ENCODE peak calls at places on chromosomes 2 and 18, in four cellular contexts. S is GM12865, Q is osteocyte, F is lower leg skin. L is an unnamed sample.

GRCh38 chr2:79855264-79856006 is 342.6 kb downstream of the CTNNA2 start:
- DNase-seq in S (no peak), F (no peak), Q (no peak), L (no peak)

GRCh38 chr2:132547089-132547687 is 122.8 kb downstream of the LYPD1 start:
- DNase-seq in Q (no peak), S (peak; percentile 75), F (peak; percentile 90), L (peak; percentile 68)

GRCh38 chr18:59298871-59299270 is 19.6 kb downstream of the CPLX4 start:
- DNase-seq in F (no peak), Q (no peak), S (no peak), L (no peak)

GRCh38 chr2:231709636-231709980 is 1.3 kb downstream of the PTMA start:
- DNase-seq in F (peak; percentile 93), S (peak; percentile 52), Q (no peak), L (peak; percentile 84)

GRCh38 chr2:201807452-201807980 is 1.2 kb downstream of the CDK15 start:
- DNase-seq in S (no peak), Q (no peak), F (no peak), L (no peak)

GRCh38 chr2:217709496-217710217 is 293.1 kb downstream of the TNS1 start:
- DNase-seq in S (no peak), F (no peak), Q (no peak), L (no peak)

GRCh38 chr2:12715878-12716249 is 872 bp upstream of the TRIB2 start:
- DNase-seq in S (peak; percentile 82), F (peak; percentile 93), Q (peak; percentile 89), L (peak; percentile 79)

GRCh38 chr2:221608442-221608841 is 36.3 kb upstream of the EPHA4 start:
- DNase-seq in F (no peak), Q (no peak), S (no peak), L (no peak)

GRCh38 chr2:44134848-44135247 is 33.8 kb upstream of the PPM1B start:
- DNase-seq in F (no peak), Q (no peak), S (no peak), L (no peak)

GRCh38 chr2:119692310-119692709 is 13.3 kb downstream of the TMEM177 start:
- DNase-seq in S (no peak), Q (no peak), F (no peak), L (no peak)

GRCh38 chr2:218400167-218400929 is 680 bp downstream of the CTDSP1 start:
- DNase-seq in Q (no peak), S (no peak), F (peak; percentile 90), L (no peak)

GRCh38 chr2:128421861-128422311 is 103.2 kb upstream of the HS6ST1 start:
- DNase-seq in S (no peak), Q (peak; percentile 70), F (peak; percentile 82), L (peak; percentile 68)

GRCh38 chr2:25566694-25567093 is 106.7 kb downstream of the DTNB start:
- DNase-seq in F (no peak), S (peak; percentile 91), Q (no peak), L (no peak)

GRCh38 chr2:224951723-224952481 is 90.4 kb downstream of the DOCK10 start:
- DNase-seq in Q (no peak), S (peak; percentile 35), F (no peak), L (no peak)

GRCh38 chr2:188279093-188279445 is 12.6 kb upstream of the GULP1 start:
- DNase-seq in S (no peak), Q (no peak), F (no peak), L (no peak)

GRCh38 chr2:19035238-19035637 is 323.2 kb downstream of the OSR1 start:
- DNase-seq in S (no peak), F (no peak), Q (no peak), L (no peak)

GRCh38 chr2:16650287-16651249 is 15.1 kb downstream of the CYRIA start:
- DNase-seq in S (no peak), Q (no peak), F (peak; percentile 82), L (no peak)

GRCh38 chr2:64273524-64274398 is 129.5 kb upstream of the PELI1 start:
- DNase-seq in F (peak; percentile 90), S (no peak), Q (no peak), L (no peak)

GRCh38 chr2:150639917-150640538 is 152.6 kb upstream of the RND3 start:
- DNase-seq in Q (no peak), F (no peak), S (no peak), L (no peak)

GRCh38 chr2:120225549-120226065 is 2.4 kb upstream of the TMEM185B start:
- DNase-seq in Q (no peak), F (no peak), S (no peak), L (no peak)

GRCh38 chr2:68807821-68808266 is 63.4 kb downstream of the BMP10 start:
- DNase-seq in F (peak; percentile 91), S (no peak), Q (no peak), L (no peak)

GRCh38 chr2:189013047-189013446 is 38.9 kb downstream of the COL3A1 start:
- DNase-seq in Q (no peak), F (no peak), S (no peak), L (no peak)

GRCh38 chr2:240624950-240625621 is at the start of gene GPR35:
- DNase-seq in Q (no peak), S (peak; percentile 77), F (peak; percentile 85), L (no peak)

GRCh38 chr2:188898261-188898660 is 75.9 kb upstream of the COL3A1 start:
- DNase-seq in Q (no peak), F (no peak), S (no peak), L (no peak)

GRCh38 chr2:17133052-17133671 is 385.1 kb downstream of the RAD51AP2 start:
- DNase-seq in F (no peak), S (no peak), Q (no peak), L (no peak)

GRCh38 chr18:74541703-74542555 is 7.6 kb downstream of the CNDP1 start:
- DNase-seq in Q (no peak), F (peak; percentile 82), S (no peak), L (peak; percentile 16)

GRCh38 chr2:28102455-28102874 is 211.9 kb downstream of the BABAM2 start:
- DNase-seq in S (no peak), Q (no peak), F (no peak), L (no peak)

GRCh38 chr2:134683561-134684112 is 35.2 kb downstream of the TMEM163 start:
- DNase-seq in F (no peak), S (peak; percentile 28), Q (no peak), L (no peak)

GRCh38 chr2:190641469-190641868 is 7.4 kb upstream of the NAB1 start:
- DNase-seq in S (no peak), F (no peak), Q (no peak), L (no peak)

GRCh38 chr2:118670868-118671267 is 176.6 kb downstream of the EN1 start:
- DNase-seq in F (no peak), S (no peak), Q (no peak), L (no peak)

GRCh38 chr2:108449410-108450200 is 599 bp downstream of the GCC2 start:
- DNase-seq in S (peak; percentile 18), Q (no peak), F (no peak), L (no peak)

GRCh38 chr2:164495491-164496223 is 125.6 kb downstream of the GRB14 start:
- DNase-seq in S (no peak), Q (no peak), F (no peak), L (no peak)

GRCh38 chr2:120559401-120559800 is 176.3 kb upstream of the GLI2 start:
- DNase-seq in F (no peak), S (no peak), Q (no peak), L (no peak)

GRCh38 chr18:7886436-7886835 is 319.3 kb downstream of the PTPRM start:
- DNase-seq in S (no peak), Q (no peak), F (no peak), L (no peak)

GRCh38 chr2:150485114-150485870 is 2.2 kb downstream of the RND3 start:
- DNase-seq in F (peak; percentile 95), S (peak; percentile 36), Q (peak; percentile 90), L (peak; percentile 91)

DNA sequence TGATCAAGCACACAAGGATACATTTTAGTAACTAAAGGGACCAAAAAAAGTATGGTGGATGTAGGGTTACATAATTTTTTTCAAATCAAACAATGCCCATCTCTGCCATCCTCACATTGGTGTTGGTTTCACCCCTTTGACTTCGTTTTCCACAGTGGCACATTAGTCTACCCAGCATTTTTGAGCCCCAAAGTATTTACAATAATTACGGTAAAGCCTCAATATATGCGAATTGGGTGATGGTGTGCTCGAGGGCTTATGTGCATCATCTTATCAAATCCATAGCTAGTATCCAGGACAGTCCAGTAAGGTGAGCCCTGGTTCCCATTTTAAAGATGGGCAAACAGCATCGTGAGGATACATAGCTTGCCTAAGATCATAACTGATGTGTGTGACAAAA is 65.5 kb downstream of the ZC3H6 start:
- DNase-seq in S (no peak), Q (no peak), F (no peak), L (no peak)
- TF ChIP-seq CTCF in S (no peak), Q (no peak), F (no peak), L (no peak)

GRCh38 chr2:74979844-74980243 is 21.4 kb downstream of the POLE4 start:
- DNase-seq in Q (no peak), F (no peak), S (no peak), L (no peak)

GRCh38 chr2:74983606-74984005 is 25.2 kb downstream of the POLE4 start:
- DNase-seq in F (no peak), Q (no peak), S (no peak), L (no peak)

GRCh38 chr2:74984017-74984416 is 25.6 kb downstream of the POLE4 start:
- DNase-seq in Q (no peak), F (no peak), S (no peak), L (no peak)

GRCh38 chr2:74984947-74985637 is 26.6 kb downstream of the POLE4 start:
- DNase-seq in Q (no peak), S (no peak), F (no peak), L (no peak)

DNA sequence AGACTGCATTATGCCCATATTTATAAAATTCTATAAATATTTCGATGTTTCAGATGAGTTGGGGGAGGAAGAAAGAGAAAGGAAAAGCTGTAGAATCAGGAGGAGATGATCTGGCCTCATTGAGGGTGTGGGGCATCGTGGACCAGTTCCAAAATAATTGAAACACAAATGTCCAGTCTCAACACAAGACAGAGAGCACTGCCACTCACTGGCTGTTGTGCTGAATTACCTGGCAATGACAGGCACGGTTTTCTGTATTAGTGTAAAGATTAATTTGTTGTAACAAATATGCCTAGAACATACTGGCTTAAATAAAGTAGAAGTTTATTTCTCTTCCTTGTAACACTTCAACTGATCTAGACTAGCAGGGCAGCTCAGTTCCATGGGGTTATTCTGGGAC is 24.1 kb downstream of the POLE4 start:
- DNase-seq in S (no peak), F (no peak), Q (no peak), L (no peak)
- TF ChIP-seq CTCF in S (no peak), F (no peak), Q (peak; percentile 41), L (no peak)

DNA sequence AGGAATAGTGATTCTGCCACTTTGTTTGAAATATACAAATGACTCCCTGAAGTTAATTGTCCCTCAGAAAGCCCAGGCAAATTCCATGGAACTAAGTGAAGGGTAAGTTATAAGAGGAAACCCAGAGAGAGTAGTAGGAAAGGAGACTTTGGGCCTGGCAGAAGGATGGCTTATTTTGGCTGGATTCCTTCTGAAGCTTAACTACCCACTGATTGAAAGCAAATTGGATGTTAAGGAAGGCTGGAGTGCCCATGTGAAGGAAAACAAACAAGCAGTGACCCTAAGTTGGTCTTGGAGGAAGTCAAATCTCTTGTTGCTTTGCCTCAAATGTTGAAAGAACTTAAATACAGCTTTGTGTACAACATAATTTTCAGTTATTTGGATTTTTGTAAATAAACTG is 1106.4 kb upstream of the ZEB2 start:
- DNase-seq in Q (no peak), S (no peak), F (no peak), L (no peak)
- TF ChIP-seq CTCF in Q (no peak), S (no peak), F (no peak), L (no peak)

DNA sequence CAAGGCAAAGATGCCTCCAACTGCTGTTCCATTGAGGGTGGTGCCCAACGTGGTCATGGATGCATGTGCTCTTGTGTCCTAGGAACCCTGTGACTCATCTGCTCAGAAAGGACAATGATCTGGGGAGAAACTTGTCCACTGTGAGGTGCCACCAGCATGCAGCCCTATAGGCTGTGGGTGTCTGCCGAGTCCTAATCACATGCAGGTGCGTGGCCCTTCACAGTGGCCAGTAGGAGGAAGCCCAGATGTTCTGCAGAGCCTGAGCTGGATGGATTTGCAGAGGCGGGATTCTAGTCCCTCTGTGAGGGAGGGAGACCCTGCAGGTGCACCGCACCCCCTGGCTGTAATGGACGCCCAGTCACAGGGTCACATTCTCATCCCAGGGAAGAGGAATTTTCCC is 13.8 kb downstream of the GDF7 start:
- DNase-seq in F (peak; percentile 56), S (no peak), Q (no peak), L (no peak)
- TF ChIP-seq CTCF in F (no peak), S (no peak), Q (no peak), L (no peak)